ENCODE peak calls at places on chromosomes 11 and 22, in four cellular contexts. R, A, W and Q are unnamed samples.

GRCh38 chr11:119530503-119530902 is 107.5 kb upstream of the THY1 start:
- DNase-seq in A (no peak), W (no peak), R (no peak), Q (no peak)

GRCh38 chr11:126345759-126346585 is 9.5 kb upstream of the ST3GAL4 start:
- DNase-seq in R (no peak), W (peak; percentile 70), A (no peak), Q (no peak)

GRCh38 chr11:10495464-10495786 is 40.4 kb downstream of the AMPD3 start:
- DNase-seq in W (no peak), A (peak; percentile 40), R (no peak), Q (peak; percentile 25)

GRCh38 chr22:23204125-23204488 is 23.8 kb downstream of the BCR start:
- DNase-seq in R (no peak), A (no peak), W (no peak), Q (no peak)

GRCh38 chr11:121257976-121258375 is 34.6 kb upstream of the SC5D start:
- DNase-seq in R (no peak), W (no peak), A (no peak), Q (no peak)

GRCh38 chr22:30196867-30197336 is 49.7 kb downstream of the LIF start:
- DNase-seq in W (no peak), A (no peak), R (no peak), Q (no peak)

GRCh38 chr11:119800171-119800570 is 71.2 kb upstream of the NECTIN1 start:
- DNase-seq in W (no peak), R (no peak), A (no peak), Q (no peak)

GRCh38 chr22:25357056-25357455 is 137.6 kb downstream of the CRYBB2 start:
- DNase-seq in A (no peak), W (no peak), R (no peak), Q (no peak)

GRCh38 chr22:44049369-44050231 is 25.5 kb downstream of the PARVB start:
- DNase-seq in W (no peak), A (no peak), R (no peak), Q (no peak)

GRCh38 chr11:115893701-115894100 is 389.5 kb upstream of the CADM1 start:
- DNase-seq in A (no peak), W (peak; percentile 34), R (no peak), Q (peak; percentile 17)

GRCh38 chr11:120565436-120566155 is 54.0 kb downstream of the GRIK4 start:
- DNase-seq in W (no peak), R (no peak), A (no peak), Q (no peak)

GRCh38 chr11:76269247-76269646 is 62.9 kb upstream of the WNT11 start:
- DNase-seq in A (no peak), R (no peak), W (no peak), Q (no peak)

GRCh38 chr11:65419773-65420481 is 2.7 kb upstream of the NEAT1 start:
- DNase-seq in W (peak; percentile 86), R (peak; percentile 51), A (peak; percentile 95), Q (peak; percentile 91)

GRCh38 chr11:133343951-133344350 is 188.3 kb downstream of the OPCML start:
- DNase-seq in W (no peak), A (no peak), R (no peak), Q (no peak)

GRCh38 chr22:30435674-30436126 is 10.1 kb downstream of the MTFP1 start:
- DNase-seq in A (no peak), R (peak; percentile 95), W (no peak), Q (no peak)

GRCh38 chr11:11966826-11967668 is 41.4 kb downstream of the DKK3 start:
- DNase-seq in A (peak; percentile 71), R (peak; percentile 52), W (peak; percentile 64), Q (peak; percentile 74)

GRCh38 chr11:100963375-100963774 is 166.2 kb downstream of the PGR start:
- DNase-seq in A (no peak), W (no peak), R (no peak), Q (no peak)

GRCh38 chr22:41300661-41301060 is 664 bp upstream of the ZC3H7B start:
- DNase-seq in W (no peak), A (no peak), R (no peak), Q (no peak)

GRCh38 chr11:121191787-121192186 is 90.7 kb downstream of the TECTA start:
- DNase-seq in R (no peak), W (no peak), A (no peak), Q (no peak)

GRCh38 chr11:122732342-122733300 is 77.1 kb downstream of the UBASH3B start:
- DNase-seq in W (no peak), R (no peak), A (no peak), Q (no peak)

GRCh38 chr11:2578934-2579280 is 120.9 kb downstream of the KCNQ1OT1 start:
- DNase-seq in R (no peak), W (no peak), A (peak; percentile 38), Q (no peak)

GRCh38 chr11:120798854-120799253 is 225.0 kb upstream of the TBCEL start:
- DNase-seq in A (no peak), R (no peak), W (no peak), Q (no peak)

GRCh38 chr11:120224386-120224785 is 13.6 kb downstream of the OAF start:
- DNase-seq in W (no peak), A (no peak), R (no peak), Q (no peak)

GRCh38 chr11:130145975-130146776 is 13.4 kb upstream of the ST14 start:
- DNase-seq in R (no peak), A (peak; percentile 74), W (no peak), Q (peak; percentile 83)

GRCh38 chr11:87859583-87859982 is 315.7 kb downstream of the RAB38 start:
- DNase-seq in A (no peak), R (no peak), W (no peak), Q (no peak)

GRCh38 chr22:36204001-36204640 is 2.5 kb upstream of the APOL4 start:
- DNase-seq in W (no peak), A (no peak), R (no peak), Q (no peak)